ENCODE peak calls at places on chromosome 10, in ten cellular contexts. One of them, this sample, is unnamed.

GRCh38 chr10:32795598-32796183 is 162.3 kb downstream of the ITGB1 start:
- DNase-seq in stimulated activated naive CD8-positive, alpha-beta T cell treated with anti-CD3 and anti-CD28 coated beads, Interleukin-15, Interleukin-2, amounts not matched to agents 100 U/mL and 50 U/mL, for 24 hours: no peak
- DNase-seq in IMR-90: peak
- DNase-seq in T-helper 2 cell: no peak
- DNase-seq in astrocyte of the spinal cord: peak
- DNase-seq in GM06990: no peak
- DNase-seq in naive thymus-derived CD8-positive, alpha-beta T cell: no peak
- DNase-seq in activated CD4-positive, alpha-beta T cell treated with anti-CD3 and anti-CD28 coated beads for 48 hours: no peak
- DNase-seq in amniotic epithelial cell: peak
- DNase-seq in hippocampal formation: peak
- DNase-seq in this sample: no peak

GRCh38 chr10:99682032-99682431 is 22.7 kb downstream of the ENTPD7 start:
- DNase-seq in stimulated activated naive CD8-positive, alpha-beta T cell treated with anti-CD3 and anti-CD28 coated beads, Interleukin-15, Interleukin-2, amounts not matched to agents 100 U/mL and 50 U/mL, for 24 hours: no peak
- DNase-seq in IMR-90: no peak
- DNase-seq in T-helper 2 cell: no peak
- DNase-seq in astrocyte of the spinal cord: no peak
- DNase-seq in GM06990: no peak
- DNase-seq in naive thymus-derived CD8-positive, alpha-beta T cell: no peak
- DNase-seq in activated CD4-positive, alpha-beta T cell treated with anti-CD3 and anti-CD28 coated beads for 48 hours: no peak
- DNase-seq in amniotic epithelial cell: no peak
- DNase-seq in hippocampal formation: no peak
- DNase-seq in this sample: no peak

GRCh38 chr10:13987472-13987871 is 343.3 kb downstream of the FRMD4A start:
- DNase-seq in stimulated activated naive CD8-positive, alpha-beta T cell treated with anti-CD3 and anti-CD28 coated beads, Interleukin-15, Interleukin-2, amounts not matched to agents 100 U/mL and 50 U/mL, for 24 hours: no peak
- DNase-seq in IMR-90: peak
- DNase-seq in T-helper 2 cell: no peak
- DNase-seq in astrocyte of the spinal cord: peak
- DNase-seq in GM06990: peak
- DNase-seq in naive thymus-derived CD8-positive, alpha-beta T cell: no peak
- DNase-seq in activated CD4-positive, alpha-beta T cell treated with anti-CD3 and anti-CD28 coated beads for 48 hours: no peak
- DNase-seq in amniotic epithelial cell: peak
- DNase-seq in hippocampal formation: no peak
- DNase-seq in this sample: no peak

GRCh38 chr10:15122477-15123030 is 25.4 kb downstream of the RPP38 start:
- DNase-seq in stimulated activated naive CD8-positive, alpha-beta T cell treated with anti-CD3 and anti-CD28 coated beads, Interleukin-15, Interleukin-2, amounts not matched to agents 100 U/mL and 50 U/mL, for 24 hours: no peak
- DNase-seq in IMR-90: no peak
- DNase-seq in T-helper 2 cell: no peak
- DNase-seq in astrocyte of the spinal cord: no peak
- DNase-seq in GM06990: peak
- DNase-seq in naive thymus-derived CD8-positive, alpha-beta T cell: no peak
- DNase-seq in activated CD4-positive, alpha-beta T cell treated with anti-CD3 and anti-CD28 coated beads for 48 hours: no peak
- DNase-seq in amniotic epithelial cell: no peak
- DNase-seq in hippocampal formation: no peak
- DNase-seq in this sample: no peak

GRCh38 chr10:97069576-97070362 is 116.0 kb downstream of the SLIT1 start:
- DNase-seq in stimulated activated naive CD8-positive, alpha-beta T cell treated with anti-CD3 and anti-CD28 coated beads, Interleukin-15, Interleukin-2, amounts not matched to agents 100 U/mL and 50 U/mL, for 24 hours: no peak
- DNase-seq in IMR-90: no peak
- DNase-seq in T-helper 2 cell: no peak
- DNase-seq in astrocyte of the spinal cord: peak
- DNase-seq in GM06990: no peak
- DNase-seq in naive thymus-derived CD8-positive, alpha-beta T cell: no peak
- DNase-seq in activated CD4-positive, alpha-beta T cell treated with anti-CD3 and anti-CD28 coated beads for 48 hours: peak
- DNase-seq in amniotic epithelial cell: peak
- DNase-seq in hippocampal formation: no peak
- DNase-seq in this sample: no peak

GRCh38 chr10:112838784-112839481 is 111.1 kb upstream of the TCF7L2 start:
- DNase-seq in stimulated activated naive CD8-positive, alpha-beta T cell treated with anti-CD3 and anti-CD28 coated beads, Interleukin-15, Interleukin-2, amounts not matched to agents 100 U/mL and 50 U/mL, for 24 hours: no peak
- DNase-seq in IMR-90: no peak
- DNase-seq in T-helper 2 cell: no peak
- DNase-seq in astrocyte of the spinal cord: no peak
- DNase-seq in GM06990: no peak
- DNase-seq in naive thymus-derived CD8-positive, alpha-beta T cell: no peak
- DNase-seq in activated CD4-positive, alpha-beta T cell treated with anti-CD3 and anti-CD28 coated beads for 48 hours: no peak
- DNase-seq in amniotic epithelial cell: no peak
- DNase-seq in hippocampal formation: no peak
- DNase-seq in this sample: no peak

GRCh38 chr10:100339236-100339635 is 7.8 kb upstream of the SCD start:
- DNase-seq in stimulated activated naive CD8-positive, alpha-beta T cell treated with anti-CD3 and anti-CD28 coated beads, Interleukin-15, Interleukin-2, amounts not matched to agents 100 U/mL and 50 U/mL, for 24 hours: no peak
- DNase-seq in IMR-90: no peak
- DNase-seq in T-helper 2 cell: no peak
- DNase-seq in astrocyte of the spinal cord: no peak
- DNase-seq in GM06990: peak
- DNase-seq in naive thymus-derived CD8-positive, alpha-beta T cell: no peak
- DNase-seq in activated CD4-positive, alpha-beta T cell treated with anti-CD3 and anti-CD28 coated beads for 48 hours: no peak
- DNase-seq in amniotic epithelial cell: no peak
- DNase-seq in hippocampal formation: no peak
- DNase-seq in this sample: no peak

GRCh38 chr10:95430231-95430951 is 130.8 kb downstream of the SORBS1 start:
- DNase-seq in stimulated activated naive CD8-positive, alpha-beta T cell treated with anti-CD3 and anti-CD28 coated beads, Interleukin-15, Interleukin-2, amounts not matched to agents 100 U/mL and 50 U/mL, for 24 hours: peak
- DNase-seq in IMR-90: peak
- DNase-seq in T-helper 2 cell: peak
- DNase-seq in astrocyte of the spinal cord: peak
- DNase-seq in GM06990: no peak
- DNase-seq in naive thymus-derived CD8-positive, alpha-beta T cell: peak
- DNase-seq in activated CD4-positive, alpha-beta T cell treated with anti-CD3 and anti-CD28 coated beads for 48 hours: peak
- DNase-seq in amniotic epithelial cell: peak
- DNase-seq in hippocampal formation: peak
- DNase-seq in this sample: no peak

GRCh38 chr10:90326498-90327267 is 531.2 kb downstream of the HTR7 start:
- DNase-seq in stimulated activated naive CD8-positive, alpha-beta T cell treated with anti-CD3 and anti-CD28 coated beads, Interleukin-15, Interleukin-2, amounts not matched to agents 100 U/mL and 50 U/mL, for 24 hours: no peak
- DNase-seq in IMR-90: peak
- DNase-seq in T-helper 2 cell: no peak
- DNase-seq in astrocyte of the spinal cord: peak
- DNase-seq in GM06990: no peak
- DNase-seq in naive thymus-derived CD8-positive, alpha-beta T cell: no peak
- DNase-seq in activated CD4-positive, alpha-beta T cell treated with anti-CD3 and anti-CD28 coated beads for 48 hours: no peak
- DNase-seq in amniotic epithelial cell: peak
- DNase-seq in hippocampal formation: no peak
- DNase-seq in this sample: no peak

GRCh38 chr10:73519336-73519735 is 23.5 kb upstream of the PPP3CB start:
- DNase-seq in stimulated activated naive CD8-positive, alpha-beta T cell treated with anti-CD3 and anti-CD28 coated beads, Interleukin-15, Interleukin-2, amounts not matched to agents 100 U/mL and 50 U/mL, for 24 hours: no peak
- DNase-seq in IMR-90: no peak
- DNase-seq in T-helper 2 cell: no peak
- DNase-seq in astrocyte of the spinal cord: no peak
- DNase-seq in GM06990: no peak
- DNase-seq in naive thymus-derived CD8-positive, alpha-beta T cell: no peak
- DNase-seq in activated CD4-positive, alpha-beta T cell treated with anti-CD3 and anti-CD28 coated beads for 48 hours: no peak
- DNase-seq in amniotic epithelial cell: no peak
- DNase-seq in hippocampal formation: no peak
- DNase-seq in this sample: no peak

GRCh38 chr10:35412336-35412735 is 76.0 kb downstream of the CCNY start:
- DNase-seq in stimulated activated naive CD8-positive, alpha-beta T cell treated with anti-CD3 and anti-CD28 coated beads, Interleukin-15, Interleukin-2, amounts not matched to agents 100 U/mL and 50 U/mL, for 24 hours: no peak
- DNase-seq in IMR-90: peak
- DNase-seq in T-helper 2 cell: no peak
- DNase-seq in astrocyte of the spinal cord: no peak
- DNase-seq in GM06990: no peak
- DNase-seq in naive thymus-derived CD8-positive, alpha-beta T cell: no peak
- DNase-seq in activated CD4-positive, alpha-beta T cell treated with anti-CD3 and anti-CD28 coated beads for 48 hours: no peak
- DNase-seq in amniotic epithelial cell: peak
- DNase-seq in hippocampal formation: no peak
- DNase-seq in this sample: no peak

GRCh38 chr10:124522903-124523260 is 61.3 kb downstream of the LHPP start:
- DNase-seq in stimulated activated naive CD8-positive, alpha-beta T cell treated with anti-CD3 and anti-CD28 coated beads, Interleukin-15, Interleukin-2, amounts not matched to agents 100 U/mL and 50 U/mL, for 24 hours: no peak
- DNase-seq in IMR-90: no peak
- DNase-seq in T-helper 2 cell: no peak
- DNase-seq in astrocyte of the spinal cord: no peak
- DNase-seq in GM06990: no peak
- DNase-seq in naive thymus-derived CD8-positive, alpha-beta T cell: no peak
- DNase-seq in activated CD4-positive, alpha-beta T cell treated with anti-CD3 and anti-CD28 coated beads for 48 hours: no peak
- DNase-seq in amniotic epithelial cell: no peak
- DNase-seq in hippocampal formation: no peak
- DNase-seq in this sample: no peak

GRCh38 chr10:71471957-71472365 is 75.2 kb downstream of the CDH23 start:
- DNase-seq in stimulated activated naive CD8-positive, alpha-beta T cell treated with anti-CD3 and anti-CD28 coated beads, Interleukin-15, Interleukin-2, amounts not matched to agents 100 U/mL and 50 U/mL, for 24 hours: no peak
- DNase-seq in IMR-90: no peak
- DNase-seq in T-helper 2 cell: no peak
- DNase-seq in astrocyte of the spinal cord: no peak
- DNase-seq in GM06990: no peak
- DNase-seq in naive thymus-derived CD8-positive, alpha-beta T cell: no peak
- DNase-seq in activated CD4-positive, alpha-beta T cell treated with anti-CD3 and anti-CD28 coated beads for 48 hours: no peak
- DNase-seq in amniotic epithelial cell: no peak
- DNase-seq in hippocampal formation: no peak
- DNase-seq in this sample: no peak

GRCh38 chr10:44991571-44991970 is 9.2 kb upstream of the ZNF22 start:
- DNase-seq in stimulated activated naive CD8-positive, alpha-beta T cell treated with anti-CD3 and anti-CD28 coated beads, Interleukin-15, Interleukin-2, amounts not matched to agents 100 U/mL and 50 U/mL, for 24 hours: no peak
- DNase-seq in IMR-90: no peak
- DNase-seq in T-helper 2 cell: no peak
- DNase-seq in astrocyte of the spinal cord: no peak
- DNase-seq in GM06990: no peak
- DNase-seq in naive thymus-derived CD8-positive, alpha-beta T cell: no peak
- DNase-seq in activated CD4-positive, alpha-beta T cell treated with anti-CD3 and anti-CD28 coated beads for 48 hours: no peak
- DNase-seq in amniotic epithelial cell: no peak
- DNase-seq in hippocampal formation: no peak
- DNase-seq in this sample: no peak

GRCh38 chr10:21953585-21954057 is 49.9 kb downstream of the DNAJC1 start:
- DNase-seq in stimulated activated naive CD8-positive, alpha-beta T cell treated with anti-CD3 and anti-CD28 coated beads, Interleukin-15, Interleukin-2, amounts not matched to agents 100 U/mL and 50 U/mL, for 24 hours: no peak
- DNase-seq in IMR-90: peak
- DNase-seq in T-helper 2 cell: no peak
- DNase-seq in astrocyte of the spinal cord: peak
- DNase-seq in GM06990: peak
- DNase-seq in naive thymus-derived CD8-positive, alpha-beta T cell: no peak
- DNase-seq in activated CD4-positive, alpha-beta T cell treated with anti-CD3 and anti-CD28 coated beads for 48 hours: no peak
- DNase-seq in amniotic epithelial cell: peak
- DNase-seq in hippocampal formation: peak
- DNase-seq in this sample: no peak

GRCh38 chr10:3853547-3853989 is 68.6 kb upstream of the KLF6 start:
- DNase-seq in stimulated activated naive CD8-positive, alpha-beta T cell treated with anti-CD3 and anti-CD28 coated beads, Interleukin-15, Interleukin-2, amounts not matched to agents 100 U/mL and 50 U/mL, for 24 hours: no peak
- DNase-seq in IMR-90: no peak
- DNase-seq in T-helper 2 cell: no peak
- DNase-seq in astrocyte of the spinal cord: peak
- DNase-seq in GM06990: no peak
- DNase-seq in naive thymus-derived CD8-positive, alpha-beta T cell: no peak
- DNase-seq in activated CD4-positive, alpha-beta T cell treated with anti-CD3 and anti-CD28 coated beads for 48 hours: no peak
- DNase-seq in amniotic epithelial cell: peak
- DNase-seq in hippocampal formation: no peak
- DNase-seq in this sample: no peak